ENCODE peak calls at places on chromosome 14, in seven cellular contexts. F is HCT116, O is SK-N-SH, G is HepG2, H is Panc1, V is GM12878, Q is H1. E is an unnamed sample.

GRCh38 chr14:90398315-90398811 is 1.5 kb downstream of the CALM1 start:
- DNase-seq in F (no peak), O (peak; percentile 79), G (no peak), H (no peak), V (no peak), Q (peak; percentile 54), E (peak; percentile 43)

GRCh38 chr14:61565836-61566536 is 129.3 kb upstream of the HIF1A start:
- DNase-seq in F (no peak), O (no peak), G (no peak), H (no peak), V (no peak), Q (no peak), E (no peak)

GRCh38 chr14:68694516-68695235 is 98.2 kb downstream of the ZFP36L1 start:
- DNase-seq in F (no peak), O (no peak), G (no peak), H (no peak), V (no peak), Q (no peak), E (no peak)

GRCh38 chr14:54108481-54109471 is 152.2 kb upstream of the BMP4 start:
- DNase-seq in F (peak; percentile 48), O (no peak), G (peak; percentile 96), H (no peak), V (no peak), Q (no peak), E (no peak)

GRCh38 chr14:58078068-58078467 is 73.9 kb downstream of the ARMH4 start:
- DNase-seq in F (no peak), O (no peak), G (no peak), H (no peak), V (no peak), Q (no peak), E (no peak)

GRCh38 chr14:104871656-104872468 is 6.8 kb downstream of the CEP170B start:
- DNase-seq in F (no peak), O (no peak), G (no peak), H (no peak), V (no peak), Q (peak; percentile 41), E (no peak)

GRCh38 chr14:77086017-77086727 is 11.9 kb upstream of the CIPC start:
- DNase-seq in F (no peak), O (no peak), G (peak; percentile 25), H (no peak), V (no peak), Q (no peak), E (no peak)

GRCh38 chr14:31320216-31320615 is 100.1 kb downstream of the HEATR5A start:
- DNase-seq in F (no peak), O (no peak), G (no peak), H (no peak), V (no peak), Q (no peak), E (no peak)

GRCh38 chr14:31770271-31770670 is 209.1 kb downstream of the NUBPL start:
- DNase-seq in F (no peak), O (no peak), G (no peak), H (no peak), V (no peak), Q (no peak), E (no peak)

GRCh38 chr14:101581806-101582205 is 20.5 kb downstream of the DIO3 start:
- DNase-seq in F (no peak), O (no peak), G (no peak), H (no peak), V (no peak), Q (no peak), E (no peak)

GRCh38 chr14:36224176-36224575 is 47.7 kb upstream of the PTCSC3 start:
- DNase-seq in F (no peak), O (no peak), G (no peak), H (no peak), V (no peak), Q (no peak), E (no peak)

GRCh38 chr14:92970233-92970625 is 47.3 kb downstream of the CHGA start:
- DNase-seq in F (no peak), O (no peak), G (no peak), H (no peak), V (no peak), Q (no peak), E (no peak)

GRCh38 chr14:39467889-39468524 is 35.8 kb upstream of the FBXO33 start:
- DNase-seq in F (peak; percentile 55), O (no peak), G (peak; percentile 83), H (peak; percentile 7), V (no peak), Q (peak; percentile 66), E (no peak)

GRCh38 chr14:67162390-67162789 is 26.9 kb upstream of the GARIN2 start:
- DNase-seq in F (no peak), O (no peak), G (no peak), H (no peak), V (no peak), Q (no peak), E (no peak)

GRCh38 chr14:54451961-54452360 is 10.8 kb upstream of the CNIH1 start:
- DNase-seq in F (no peak), O (no peak), G (peak; percentile 48), H (no peak), V (no peak), Q (no peak), E (no peak)

GRCh38 chr14:34496679-34497513 is 34.9 kb upstream of the SPTSSA start:
- DNase-seq in F (peak; percentile 97), O (peak; percentile 23), G (peak; percentile 99), H (peak; percentile 85), V (no peak), Q (peak; percentile 58), E (peak; percentile 70)

GRCh38 chr14:104438166-104438887 is 141.2 kb upstream of the C14orf180 start:
- DNase-seq in F (no peak), O (peak; percentile 22), G (no peak), H (no peak), V (no peak), Q (no peak), E (no peak)

GRCh38 chr14:76715102-76715926 is 46.0 kb upstream of the VASH1 start:
- DNase-seq in F (no peak), O (no peak), G (no peak), H (no peak), V (no peak), Q (peak; percentile 4), E (peak; percentile 49)

GRCh38 chr14:71931492-71932228 is 569 bp upstream of the RGS6 start:
- DNase-seq in F (no peak), O (peak; percentile 16), G (no peak), H (no peak), V (no peak), Q (no peak), E (no peak)

GRCh38 chr14:106875503-106875902 is 1349.1 kb downstream of the TMEM121 start:
- DNase-seq in F (no peak), O (no peak), G (no peak), H (no peak), V (no peak), Q (no peak), E (no peak)

GRCh38 chr14:21264025-21264801 is 5.0 kb downstream of the HNRNPC start:
- DNase-seq in F (no peak), O (no peak), G (no peak), H (no peak), V (peak; percentile 56), Q (no peak), E (no peak)

GRCh38 chr14:96062010-96062409 is 22.8 kb downstream of the C14orf132 start:
- DNase-seq in F (no peak), O (no peak), G (no peak), H (no peak), V (no peak), Q (no peak), E (no peak)

GRCh38 chr14:96065661-96066459 is 26.7 kb downstream of the C14orf132 start:
- DNase-seq in F (no peak), O (peak; percentile 78), G (no peak), H (no peak), V (no peak), Q (no peak), E (no peak)

GRCh38 chr14:96062506-96062905 is 23.3 kb downstream of the C14orf132 start:
- DNase-seq in F (no peak), O (no peak), G (no peak), H (no peak), V (no peak), Q (no peak), E (no peak)

GRCh38 chr14:96066976-96067375 is 27.8 kb downstream of the C14orf132 start:
- DNase-seq in F (no peak), O (no peak), G (no peak), H (no peak), V (no peak), Q (no peak), E (no peak)

GRCh38 chr14:96064866-96065265 is 25.7 kb downstream of the C14orf132 start:
- DNase-seq in F (no peak), O (no peak), G (no peak), H (no peak), V (no peak), Q (no peak), E (no peak)
- TF ChIP-seq SIN3A in F (no peak), O (no peak), G (no peak), H (no peak), V (no peak), Q (no peak), E (no peak)

GRCh38 chr14:65177551-65177950 is 75.2 kb upstream of the MAX start:
- DNase-seq in F (no peak), O (no peak), G (no peak), H (no peak), V (no peak), Q (no peak), E (no peak)

GRCh38 chr14:65180725-65181025 is 78.4 kb upstream of the MAX start:
- DNase-seq in F (no peak), O (no peak), G (no peak), H (no peak), V (no peak), Q (no peak), E (no peak)

GRCh38 chr14:65184032-65184764 is 81.9 kb upstream of the MAX start:
- DNase-seq in F (no peak), O (no peak), G (no peak), H (no peak), V (no peak), Q (no peak), E (no peak)

GRCh38 chr14:65185859-65186258 is 83.5 kb upstream of the MAX start:
- DNase-seq in F (no peak), O (no peak), G (no peak), H (no peak), V (no peak), Q (no peak), E (no peak)

GRCh38 chr14:65179918-65180724 is 77.8 kb upstream of the MAX start:
- DNase-seq in F (peak; percentile 38), O (no peak), G (no peak), H (no peak), V (peak; percentile 94), Q (no peak), E (no peak)
- TF ChIP-seq SIN3A in F (no peak), O (no peak), G (no peak), H (no peak), V (no peak), Q (no peak), E (no peak)

DNA sequence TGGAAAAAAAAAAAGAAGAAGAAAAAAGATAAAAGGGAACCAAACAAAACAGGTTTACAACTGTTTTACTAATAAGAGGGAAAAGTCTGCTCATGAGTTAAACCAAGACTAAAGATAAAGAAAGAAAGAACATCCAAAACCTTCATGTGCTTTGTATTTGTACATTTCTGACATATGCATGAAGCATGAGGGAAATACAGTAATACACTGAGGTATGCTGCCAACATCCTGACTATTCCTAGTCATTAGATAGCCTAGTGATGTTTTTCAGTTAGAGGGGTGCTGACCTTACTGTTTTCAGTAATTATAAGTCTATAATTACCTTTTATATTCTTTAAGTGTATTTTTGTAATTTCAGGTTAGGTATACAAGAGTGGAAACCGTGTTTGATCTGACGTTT is 793.3 kb downstream of the DIO2 start:
- DNase-seq in F (no peak), O (no peak), G (no peak), H (no peak), V (no peak), Q (no peak), E (no peak)
- TF ChIP-seq SIN3A in F (no peak), O (no peak), G (no peak), H (no peak), V (no peak), Q (no peak), E (no peak)

GRCh38 chr14:88895116-88895515 is 70.7 kb downstream of the TTC8 start:
- DNase-seq in F (no peak), O (no peak), G (no peak), H (no peak), V (no peak), Q (no peak), E (no peak)
- TF ChIP-seq SIN3A in F (no peak), O (no peak), G (no peak), H (no peak), V (no peak), Q (no peak), E (no peak)